ENCODE peak calls at places on chromosomes 5 and 9, in five cellular contexts. D is hepatic stellate cell; Z is adrenal gland; U is effector memory CD8-positive, alpha-beta T cell; F is stimulated activated CD4-positive, alpha-beta T cell treated with anti-CD3 and anti-CD28 coated beads, TNF-alpha, amount 100 ng/mL, for 24 hours. S is an unnamed sample.

GRCh38 chr9:70574222-70574837 is 159.9 kb upstream of the KLF9 start:
- DNase-seq in D (no peak), Z (peak), U (no peak), F (no peak), S (peak)

GRCh38 chr5:103569313-103570060 is 6.9 kb upstream of the NUDT12 start:
- DNase-seq in D (no peak), Z (no peak), U (no peak), F (no peak), S (no peak)

GRCh38 chr5:40914835-40915234 is 5.5 kb downstream of the C7 start:
- DNase-seq in D (peak), Z (no peak), U (no peak), F (no peak), S (no peak)

GRCh38 chr5:138960145-138960692 is 85.1 kb upstream of the LRRTM2 start:
- DNase-seq in D (no peak), Z (peak), U (no peak), F (no peak), S (no peak)

GRCh38 chr9:100379862-100380261 is 27.1 kb upstream of the TEX10 start:
- DNase-seq in D (peak), Z (no peak), U (no peak), F (no peak), S (no peak)

GRCh38 chr9:137053944-137054931 is at the start of gene ENTPD2:
- DNase-seq in D (no peak), Z (no peak), U (no peak), F (no peak), S (no peak)

GRCh38 chr9:37582548-37583157 is 6.5 kb upstream of the FBXO10 start:
- DNase-seq in D (peak), Z (no peak), U (no peak), F (no peak), S (no peak)

GRCh38 chr5:149271717-149272558 is at the start of gene AFAP1L1:
- DNase-seq in D (peak), Z (peak), U (no peak), F (no peak), S (peak)

GRCh38 chr5:124343451-124343867 is 403.0 kb downstream of the ZNF608 start:
- DNase-seq in D (peak), Z (peak), U (no peak), F (no peak), S (no peak)

GRCh38 chr5:58348996-58349728 is 110.7 kb downstream of the PLK2 start:
- DNase-seq in D (no peak), Z (no peak), U (no peak), F (no peak), S (no peak)

GRCh38 chr5:15785636-15786035 is 285.7 kb downstream of the FBXL7 start:
- DNase-seq in D (no peak), Z (no peak), U (no peak), F (no peak), S (no peak)

GRCh38 chr5:16074358-16074757 is 105.2 kb downstream of the MARCHF11 start:
- DNase-seq in D (no peak), Z (no peak), U (no peak), F (no peak), S (no peak)

GRCh38 chr5:113552137-113552536 is 38.6 kb downstream of the YTHDC2 start:
- DNase-seq in D (no peak), Z (no peak), U (no peak), F (no peak), S (no peak)

GRCh38 chr5:172943906-172944305 is 15.3 kb upstream of the RPL26L1 start:
- DNase-seq in D (no peak), Z (no peak), U (no peak), F (no peak), S (no peak)

GRCh38 chr9:89743576-89744254 is 138.9 kb downstream of the GADD45G start:
- DNase-seq in D (no peak), Z (peak), U (peak), F (no peak), S (no peak)

GRCh38 chr5:4905674-4906528 is 234.2 kb upstream of the ADAMTS16 start:
- DNase-seq in D (no peak), Z (peak), U (no peak), F (no peak), S (peak)

GRCh38 chr5:149445739-149446369 is 66.8 kb upstream of the IL17B start:
- DNase-seq in D (peak), Z (peak), U (no peak), F (no peak), S (peak)

GRCh38 chr5:180799902-180800801 is 2.5 kb downstream of the MGAT1 start:
- DNase-seq in D (peak), Z (no peak), U (no peak), F (no peak), S (no peak)

GRCh38 chr9:128845186-128845931 is 15.8 kb upstream of the SPOUT1 start:
- DNase-seq in D (peak), Z (no peak), U (no peak), F (no peak), S (no peak)

GRCh38 chr5:168238422-168238821 is 53.0 kb upstream of the WWC1 start:
- DNase-seq in D (no peak), Z (no peak), U (no peak), F (no peak), S (no peak)

GRCh38 chr5:123500476-123500875 is 11.5 kb upstream of the CSNK1G3 start:
- DNase-seq in D (no peak), Z (no peak), U (no peak), F (no peak), S (no peak)

GRCh38 chr5:124752854-124753720 is 6.6 kb upstream of the ZNF608 start:
- DNase-seq in D (no peak), Z (no peak), U (no peak), F (no peak), S (no peak)

GRCh38 chr9:69122086-69122390 is 52.0 kb upstream of the TJP2 start:
- DNase-seq in D (peak), Z (peak), U (no peak), F (peak), S (peak)

S was measured in left cardiac atrium.